ENCODE peak calls at places on chromosomes 3 and 15, in four cellular contexts. E is HepG2, B is IMR-90, J is GM12878. W is an unnamed sample.

GRCh38 chr15:39851505-39852082 is 68.5 kb downstream of the GPR176 start:
- DNase-seq in E (no peak), B (peak; percentile 68), J (no peak), W (no peak)

GRCh38 chr3:118910332-118910731 is 124.3 kb downstream of the IGSF11 start:
- DNase-seq in E (no peak), B (no peak), J (no peak), W (no peak)

GRCh38 chr3:127831723-127832172 is 9.4 kb upstream of the MGLL start:
- DNase-seq in E (no peak), B (peak; percentile 49), J (no peak), W (peak; percentile 47)

GRCh38 chr3:51967384-51968174 is at the start of gene PCBP4:
- DNase-seq in E (peak; percentile 70), B (peak; percentile 34), J (no peak), W (peak; percentile 77)

GRCh38 chr3:124063168-124063909 is 71.4 kb upstream of the ROPN1 start:
- DNase-seq in E (no peak), B (peak; percentile 60), J (no peak), W (no peak)

GRCh38 chr3:127694467-127695215 is 21.9 kb downstream of the ABTB1 start:
- DNase-seq in E (peak; percentile 57), B (peak; percentile 20), J (no peak), W (no peak)

GRCh38 chr3:130748981-130749380 is 2.4 kb upstream of the PIK3R4 start:
- DNase-seq in E (no peak), B (peak; percentile 22), J (no peak), W (no peak)

GRCh38 chr3:36969540-36970432 is 23.1 kb downstream of the EPM2AIP1 start:
- DNase-seq in E (peak; percentile 73), B (peak; percentile 93), J (peak; percentile 80), W (peak; percentile 99)

GRCh38 chr3:193875601-193876321 is 260.2 kb upstream of the HES1 start:
- DNase-seq in E (peak; percentile 12), B (no peak), J (no peak), W (no peak)

GRCh38 chr3:152021951-152022461 is 148.6 kb downstream of the SUCNR1 start:
- DNase-seq in E (no peak), B (peak; percentile 32), J (peak; percentile 13), W (no peak)

GRCh38 chr15:39919740-39920509 is at the start of gene GPR176:
- DNase-seq in E (no peak), B (peak; percentile 84), J (no peak), W (no peak)

GRCh38 chr3:128481438-128481942 is 11.5 kb downstream of the GATA2 start:
- DNase-seq in E (no peak), B (no peak), J (no peak), W (no peak)

GRCh38 chr15:28900041-28900891 is 14.5 kb downstream of the APBA2 start:
- DNase-seq in E (no peak), B (no peak), J (no peak), W (no peak)

GRCh38 chr15:41917767-41918430 is 24.0 kb upstream of the SPTBN5 start:
- DNase-seq in E (no peak), B (peak; percentile 84), J (no peak), W (peak; percentile 70)

GRCh38 chr3:128241741-128242140 is 88.5 kb downstream of the EEFSEC start:
- DNase-seq in E (no peak), B (no peak), J (no peak), W (no peak)

GRCh38 chr15:90654233-90655124 is 62.7 kb upstream of the BLM start:
- DNase-seq in E (no peak), B (no peak), J (no peak), W (no peak)

GRCh38 chr15:31333820-31334219 is 7.2 kb downstream of the KLF13 start:
- DNase-seq in E (no peak), B (no peak), J (no peak), W (no peak)

GRCh38 chr3:127043041-127043641 is 60.2 kb downstream of the PLXNA1 start:
- DNase-seq in E (no peak), B (no peak), J (no peak), W (no peak)

GRCh38 chr15:43274136-43274535 is 7.4 kb upstream of the TGM5 start:
- DNase-seq in E (no peak), B (no peak), J (no peak), W (no peak)

GRCh38 chr3:11514191-11514770 is 129.4 kb downstream of the VGLL4 start:
- DNase-seq in E (peak; percentile 54), B (peak; percentile 92), J (no peak), W (no peak)

GRCh38 chr15:68548375-68548774 is 30.4 kb upstream of the CORO2B start:
- DNase-seq in E (no peak), B (no peak), J (no peak), W (no peak)

GRCh38 chr3:110799236-110799635 is 272.4 kb upstream of the NECTIN3 start:
- DNase-seq in E (no peak), B (peak; percentile 30), J (no peak), W (no peak)

GRCh38 chr15:61668444-61668843 is 391.8 kb downstream of the VPS13C start:
- DNase-seq in E (no peak), B (no peak), J (no peak), W (no peak)

GRCh38 chr3:157786216-157786615 is 283.0 kb upstream of the VEPH1 start:
- DNase-seq in E (no peak), B (peak; percentile 86), J (no peak), W (no peak)

GRCh38 chr3:169658311-169658931 is 5.1 kb downstream of the MECOM start:
- DNase-seq in E (no peak), B (peak; percentile 35), J (no peak), W (no peak)

GRCh38 chr3:120488296-120488695 is 37.5 kb upstream of the FSTL1 start:
- DNase-seq in E (no peak), B (no peak), J (no peak), W (no peak)

GRCh38 chr3:141228385-141228784 is 3.2 kb upstream of the PXYLP1 start:
- DNase-seq in E (peak; percentile 44), B (no peak), J (no peak), W (no peak)

GRCh38 chr3:143502101-143502500 is 346.2 kb downstream of the SLC9A9 start:
- DNase-seq in E (no peak), B (no peak), J (no peak), W (no peak)

GRCh38 chr15:65132841-65133549 is 613 bp downstream of the PDCD7 start:
- DNase-seq in E (peak; percentile 12), B (peak; percentile 47), J (no peak), W (peak; percentile 66)

GRCh38 chr3:183807881-183808280 is 17.5 kb downstream of the MAP6D1 start:
- DNase-seq in E (no peak), B (no peak), J (no peak), W (no peak)

GRCh38 chr3:57946970-57947381 is 61.2 kb upstream of the FLNB start:
- DNase-seq in E (peak; percentile 91), B (no peak), J (no peak), W (no peak)

GRCh38 chr3:70028311-70028710 is 28.8 kb downstream of the SAMMSON start:
- DNase-seq in E (no peak), B (no peak), J (no peak), W (no peak)

GRCh38 chr15:74377831-74378766 is 10.7 kb upstream of the CYP11A1 start:
- DNase-seq in E (no peak), B (no peak), J (no peak), W (no peak)

GRCh38 chr3:195616681-195617080 is 32.9 kb upstream of the APOD start:
- DNase-seq in E (no peak), B (no peak), J (no peak), W (no peak)

DNA sequence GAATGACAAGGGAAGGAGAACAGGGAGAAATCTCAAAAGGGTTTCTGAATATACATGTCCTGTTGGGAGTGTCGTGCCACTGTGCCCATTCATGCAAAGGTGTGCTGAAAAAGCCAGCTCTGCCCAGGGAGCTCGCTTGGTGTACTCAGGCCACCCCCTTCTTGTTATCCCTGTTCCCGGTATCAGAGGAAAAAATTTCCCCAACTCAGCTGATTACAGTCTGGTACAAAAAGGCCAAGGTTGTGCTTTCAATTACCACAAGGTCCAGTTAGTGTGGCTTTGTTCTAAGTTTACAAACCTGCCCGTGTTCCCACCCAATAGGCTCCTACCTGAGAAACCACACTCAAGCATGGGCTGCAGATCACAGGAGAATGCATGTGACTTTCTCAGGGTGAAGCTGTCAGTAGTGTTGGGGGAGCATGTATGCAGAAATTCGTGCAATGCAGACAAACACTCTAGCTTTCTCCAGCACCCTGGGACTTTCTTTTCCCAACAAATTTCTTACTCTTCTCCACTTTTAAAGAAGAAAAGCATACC is 648.5 kb downstream of the NR2F2 start:
- DNase-seq in E (no peak), B (no peak), J (no peak), W (no peak)
- TF ChIP-seq CEBPB in E (no peak), B (no peak), J (no peak), W (no peak)

GRCh38 chr3:44509393-44509921 is 32.0 kb upstream of the ZNF445 start:
- DNase-seq in E (no peak), B (no peak), J (no peak), W (peak; percentile 36)
- TF ChIP-seq MXI1 in E (no peak), B (no peak), J (no peak), W (no peak)

GRCh38 chr15:94080416-94080815 is 150.9 kb upstream of the MCTP2 start:
- DNase-seq in E (no peak), B (no peak), J (no peak), W (no peak)
- TF ChIP-seq CEBPB in E (no peak), B (no peak), J (no peak), W (no peak)

DNA sequence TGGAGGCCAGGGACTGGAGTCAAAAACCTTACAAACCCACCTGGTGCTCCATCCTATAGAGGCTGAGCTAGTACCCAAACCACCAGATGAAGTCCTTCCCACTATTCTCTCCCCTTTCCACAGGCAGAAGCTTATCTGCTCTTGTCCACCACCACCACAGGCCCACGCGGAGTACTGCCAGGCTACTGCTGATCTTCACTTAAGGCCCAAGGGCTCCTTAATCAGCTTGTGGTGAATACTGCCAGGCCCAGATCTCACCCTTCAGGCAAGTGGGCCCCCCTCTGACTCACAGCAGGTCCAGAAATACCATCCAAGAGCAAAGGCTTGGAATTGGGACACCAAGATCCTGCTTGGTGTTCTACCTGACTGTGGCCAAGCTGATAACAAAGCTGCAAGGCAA is 598.1 kb upstream of the CBLB start:
- DNase-seq in E (no peak), B (no peak), J (no peak), W (no peak)
- TF ChIP-seq MXI1 in E (no peak), B (no peak), J (no peak), W (no peak)

GRCh38 chr3:172002512-172003078 is 36.8 kb upstream of the FNDC3B start:
- DNase-seq in E (no peak), B (peak; percentile 32), J (no peak), W (no peak)
- TF ChIP-seq CEBPB in E (no peak), B (no peak), J (no peak), W (no peak)

W was measured in K562.